ENCODE peak calls at places on chromosomes 11 and 22, in four cellular contexts. One of them, this sample, is unnamed.

GRCh38 chr11:126661051-126661450 is 305.6 kb downstream of the ST3GAL4 start:
- DNase-seq in activated gamma-delta T cell: no peak
- DNase-seq in stimulated activated CD4-positive, alpha-beta T cell treated with anti-CD3 and anti-CD28 coated beads, TNF-alpha, amount 100 ng/mL, for 24 hours: no peak
- DNase-seq in globus pallidus: peak; percentile 81
- DNase-seq in this sample: no peak

GRCh38 chr11:18265949-18266348 is at the start of gene SAA1:
- DNase-seq in activated gamma-delta T cell: no peak
- DNase-seq in stimulated activated CD4-positive, alpha-beta T cell treated with anti-CD3 and anti-CD28 coated beads, TNF-alpha, amount 100 ng/mL, for 24 hours: no peak
- DNase-seq in globus pallidus: no peak
- DNase-seq in this sample: no peak

GRCh38 chr22:41387341-41387740 is 5.6 kb downstream of the TEF start:
- DNase-seq in activated gamma-delta T cell: no peak
- DNase-seq in stimulated activated CD4-positive, alpha-beta T cell treated with anti-CD3 and anti-CD28 coated beads, TNF-alpha, amount 100 ng/mL, for 24 hours: no peak
- DNase-seq in globus pallidus: no peak
- DNase-seq in this sample: no peak

GRCh38 chr11:15945726-15946125 is 410.6 kb downstream of the SOX6 start:
- DNase-seq in activated gamma-delta T cell: no peak
- DNase-seq in stimulated activated CD4-positive, alpha-beta T cell treated with anti-CD3 and anti-CD28 coated beads, TNF-alpha, amount 100 ng/mL, for 24 hours: no peak
- DNase-seq in globus pallidus: no peak
- DNase-seq in this sample: no peak

GRCh38 chr22:41096841-41097240 is 4.4 kb downstream of the EP300 start:
- DNase-seq in activated gamma-delta T cell: no peak
- DNase-seq in stimulated activated CD4-positive, alpha-beta T cell treated with anti-CD3 and anti-CD28 coated beads, TNF-alpha, amount 100 ng/mL, for 24 hours: no peak
- DNase-seq in globus pallidus: no peak
- DNase-seq in this sample: no peak

GRCh38 chr22:22748297-22748743 is 103.9 kb downstream of the GGTLC2 start:
- DNase-seq in activated gamma-delta T cell: no peak
- DNase-seq in stimulated activated CD4-positive, alpha-beta T cell treated with anti-CD3 and anti-CD28 coated beads, TNF-alpha, amount 100 ng/mL, for 24 hours: no peak
- DNase-seq in globus pallidus: peak; percentile 30
- DNase-seq in this sample: no peak

GRCh38 chr11:70656293-70656692 is 258.0 kb downstream of the CTTN start:
- DNase-seq in activated gamma-delta T cell: no peak
- DNase-seq in stimulated activated CD4-positive, alpha-beta T cell treated with anti-CD3 and anti-CD28 coated beads, TNF-alpha, amount 100 ng/mL, for 24 hours: no peak
- DNase-seq in globus pallidus: no peak
- DNase-seq in this sample: no peak

GRCh38 chr11:33089776-33090175 is 50.4 kb downstream of the TCP11L1 start:
- DNase-seq in activated gamma-delta T cell: no peak
- DNase-seq in stimulated activated CD4-positive, alpha-beta T cell treated with anti-CD3 and anti-CD28 coated beads, TNF-alpha, amount 100 ng/mL, for 24 hours: no peak
- DNase-seq in globus pallidus: no peak
- DNase-seq in this sample: no peak

GRCh38 chr11:70677232-70677916 is 279.0 kb downstream of the CTTN start:
- DNase-seq in activated gamma-delta T cell: no peak
- DNase-seq in stimulated activated CD4-positive, alpha-beta T cell treated with anti-CD3 and anti-CD28 coated beads, TNF-alpha, amount 100 ng/mL, for 24 hours: no peak
- DNase-seq in globus pallidus: no peak
- DNase-seq in this sample: no peak

GRCh38 chr11:64004590-64004984 is 18.3 kb downstream of the OTUB1 start:
- DNase-seq in activated gamma-delta T cell: no peak
- DNase-seq in stimulated activated CD4-positive, alpha-beta T cell treated with anti-CD3 and anti-CD28 coated beads, TNF-alpha, amount 100 ng/mL, for 24 hours: no peak
- DNase-seq in globus pallidus: no peak
- DNase-seq in this sample: no peak

GRCh38 chr22:43745783-43746356 is 66.2 kb downstream of the EFCAB6 start:
- DNase-seq in activated gamma-delta T cell: no peak
- DNase-seq in stimulated activated CD4-positive, alpha-beta T cell treated with anti-CD3 and anti-CD28 coated beads, TNF-alpha, amount 100 ng/mL, for 24 hours: no peak
- DNase-seq in globus pallidus: no peak
- DNase-seq in this sample: no peak

GRCh38 chr11:18802381-18803257 is 11.0 kb upstream of the PTPN5 start:
- DNase-seq in activated gamma-delta T cell: no peak
- DNase-seq in stimulated activated CD4-positive, alpha-beta T cell treated with anti-CD3 and anti-CD28 coated beads, TNF-alpha, amount 100 ng/mL, for 24 hours: peak; percentile 8
- DNase-seq in globus pallidus: peak; percentile 69
- DNase-seq in this sample: no peak

GRCh38 chr11:10659339-10660216 is 34.0 kb downstream of the IRAG1 start:
- DNase-seq in activated gamma-delta T cell: no peak
- DNase-seq in stimulated activated CD4-positive, alpha-beta T cell treated with anti-CD3 and anti-CD28 coated beads, TNF-alpha, amount 100 ng/mL, for 24 hours: no peak
- DNase-seq in globus pallidus: no peak
- DNase-seq in this sample: no peak

GRCh38 chr11:9015677-9016076 is 11.9 kb upstream of the NRIP3 start:
- DNase-seq in activated gamma-delta T cell: no peak
- DNase-seq in stimulated activated CD4-positive, alpha-beta T cell treated with anti-CD3 and anti-CD28 coated beads, TNF-alpha, amount 100 ng/mL, for 24 hours: no peak
- DNase-seq in globus pallidus: peak; percentile 63
- DNase-seq in this sample: peak; percentile 30

GRCh38 chr11:9253086-9253485 is 12.1 kb downstream of the DENND5A start:
- DNase-seq in activated gamma-delta T cell: no peak
- DNase-seq in stimulated activated CD4-positive, alpha-beta T cell treated with anti-CD3 and anti-CD28 coated beads, TNF-alpha, amount 100 ng/mL, for 24 hours: no peak
- DNase-seq in globus pallidus: no peak
- DNase-seq in this sample: no peak

GRCh38 chr22:22759889-22760546 is 115.6 kb downstream of the GGTLC2 start:
- DNase-seq in activated gamma-delta T cell: no peak
- DNase-seq in stimulated activated CD4-positive, alpha-beta T cell treated with anti-CD3 and anti-CD28 coated beads, TNF-alpha, amount 100 ng/mL, for 24 hours: no peak
- DNase-seq in globus pallidus: no peak
- DNase-seq in this sample: no peak

GRCh38 chr11:111748035-111748804 is 18.0 kb downstream of the PPP2R1B start:
- DNase-seq in activated gamma-delta T cell: no peak
- DNase-seq in stimulated activated CD4-positive, alpha-beta T cell treated with anti-CD3 and anti-CD28 coated beads, TNF-alpha, amount 100 ng/mL, for 24 hours: no peak
- DNase-seq in globus pallidus: no peak
- DNase-seq in this sample: no peak

GRCh38 chr22:24153959-24154358 is 27.3 kb upstream of the SUSD2 start:
- DNase-seq in activated gamma-delta T cell: no peak
- DNase-seq in stimulated activated CD4-positive, alpha-beta T cell treated with anti-CD3 and anti-CD28 coated beads, TNF-alpha, amount 100 ng/mL, for 24 hours: no peak
- DNase-seq in globus pallidus: no peak
- DNase-seq in this sample: no peak

GRCh38 chr11:64449381-64450167 is 90.6 kb downstream of the RPS6KA4 start:
- DNase-seq in activated gamma-delta T cell: no peak
- DNase-seq in stimulated activated CD4-positive, alpha-beta T cell treated with anti-CD3 and anti-CD28 coated beads, TNF-alpha, amount 100 ng/mL, for 24 hours: peak; percentile 60
- DNase-seq in globus pallidus: peak; percentile 30
- DNase-seq in this sample: peak; percentile 72

GRCh38 chr11:61594907-61595257 is 14.0 kb upstream of the SYT7 start:
- DNase-seq in activated gamma-delta T cell: no peak
- DNase-seq in stimulated activated CD4-positive, alpha-beta T cell treated with anti-CD3 and anti-CD28 coated beads, TNF-alpha, amount 100 ng/mL, for 24 hours: no peak
- DNase-seq in globus pallidus: no peak
- DNase-seq in this sample: no peak

GRCh38 chr11:42344204-42344792 is 884.8 kb upstream of the LRRC4C start:
- DNase-seq in activated gamma-delta T cell: no peak
- DNase-seq in stimulated activated CD4-positive, alpha-beta T cell treated with anti-CD3 and anti-CD28 coated beads, TNF-alpha, amount 100 ng/mL, for 24 hours: no peak
- DNase-seq in globus pallidus: no peak
- DNase-seq in this sample: no peak

GRCh38 chr22:42863349-42863911 is 6.4 kb upstream of the ARFGAP3 start:
- DNase-seq in activated gamma-delta T cell: no peak
- DNase-seq in stimulated activated CD4-positive, alpha-beta T cell treated with anti-CD3 and anti-CD28 coated beads, TNF-alpha, amount 100 ng/mL, for 24 hours: peak; percentile 11
- DNase-seq in globus pallidus: no peak
- DNase-seq in this sample: no peak

This sample was measured in progenitor cell of endocrine pancreas.